ENCODE peak calls at places on chromosomes 13 and 19, in eight cellular contexts. D is HL-60, G is heart right ventricle, S is AG09309, R is erythroblast, U is progenitor cell of endocrine pancreas, H is mesenchymal stem cell, E is HFF-Myc. L is an unnamed sample.

GRCh38 chr19:34274284-34274826 is 20.0 kb downstream of the GARRE1 start:
- DNase-seq in D (no peak), G (no peak), S (no peak), R (no peak), U (no peak), H (peak), E (no peak), L (peak)

GRCh38 chr19:7883796-7884570 is 4.3 kb upstream of the LRRC8E start:
- DNase-seq in D (no peak), G (no peak), S (peak), R (no peak), U (no peak), H (peak), E (no peak), L (no peak)

GRCh38 chr13:113455384-113455783 is 2.1 kb upstream of the ADPRHL1 start:
- DNase-seq in D (no peak), G (no peak), S (no peak), R (no peak), U (no peak), H (no peak), E (no peak), L (no peak)

GRCh38 chr13:98918771-98919170 is 59.1 kb downstream of the DOCK9 start:
- DNase-seq in D (peak), G (no peak), S (no peak), R (no peak), U (no peak), H (no peak), E (no peak), L (peak)

GRCh38 chr13:75770164-75771145 is 134.3 kb downstream of the LMO7 start:
- DNase-seq in D (no peak), G (no peak), S (no peak), R (no peak), U (no peak), H (peak), E (no peak), L (no peak)

GRCh38 chr19:42051166-42052115 is 18.6 kb downstream of the GRIK5 start:
- DNase-seq in D (no peak), G (no peak), S (no peak), R (no peak), U (no peak), H (no peak), E (no peak), L (no peak)

GRCh38 chr13:31930490-31930889 is 101.1 kb upstream of the FRY start:
- DNase-seq in D (peak), G (no peak), S (no peak), R (no peak), U (no peak), H (no peak), E (no peak), L (no peak)

GRCh38 chr19:3774621-3775373 is 2.8 kb upstream of the RAX2 start:
- DNase-seq in D (no peak), G (no peak), S (no peak), R (no peak), U (no peak), H (no peak), E (no peak), L (no peak)

GRCh38 chr13:94177041-94177440 is 302.4 kb downstream of the DCT start:
- DNase-seq in D (no peak), G (no peak), S (no peak), R (no peak), U (no peak), H (peak), E (no peak), L (no peak)

GRCh38 chr13:112713517-112714253 is 23.8 kb downstream of the ATP11A start:
- DNase-seq in D (no peak), G (no peak), S (no peak), R (peak), U (no peak), H (no peak), E (no peak), L (no peak)

GRCh38 chr19:57099199-57099661 is 20.6 kb upstream of the USP29 start:
- DNase-seq in D (peak), G (peak), S (peak), R (peak), U (no peak), H (no peak), E (peak), L (peak)

GRCh38 chr13:105135852-105136251 is 1399.6 kb downstream of the EFNB2 start:
- DNase-seq in D (no peak), G (no peak), S (no peak), R (peak), U (no peak), H (no peak), E (no peak), L (no peak)

GRCh38 chr19:18857223-18857622 is 25.5 kb downstream of the UPF1 start:
- DNase-seq in D (no peak), G (no peak), S (no peak), R (no peak), U (no peak), H (no peak), E (no peak), L (no peak)

GRCh38 chr13:98721825-98722510 is 30.5 kb downstream of the SLC15A1 start:
- DNase-seq in D (no peak), G (no peak), S (no peak), R (no peak), U (no peak), H (no peak), E (no peak), L (no peak)

GRCh38 chr13:107067381-107067780 is 499.4 kb upstream of the ARGLU1 start:
- DNase-seq in D (no peak), G (no peak), S (no peak), R (no peak), U (no peak), H (no peak), E (no peak), L (no peak)

GRCh38 chr13:68850160-68850559 is 1257.5 kb upstream of the ATXN8OS start:
- DNase-seq in D (no peak), G (no peak), S (no peak), R (no peak), U (no peak), H (peak), E (no peak), L (no peak)

GRCh38 chr13:40961826-40962225 is 57.3 kb downstream of the ELF1 start:
- DNase-seq in D (no peak), G (no peak), S (no peak), R (peak), U (no peak), H (no peak), E (no peak), L (no peak)

GRCh38 chr13:51959773-51960172 is 51.5 kb downstream of the ATP7B start:
- DNase-seq in D (no peak), G (no peak), S (no peak), R (peak), U (no peak), H (no peak), E (no peak), L (no peak)

L was measured in dermis blood vessel endothelial cell.